ENCODE peak calls at places on chromosomes 2 and 18, in five cellular contexts. R is HCT116, S is K562, V is WTC11, E is GM12878. P is an unnamed sample.

GRCh38 chr2:100580474-100581264 is 17.9 kb downstream of the PDCL3 start:
- DNase-seq in S (no peak), E (peak), V (no peak), R (no peak), P (no peak)

GRCh38 chr18:8367217-8367988 is 241.8 kb upstream of the RAB12 start:
- DNase-seq in R (peak), E (no peak), V (peak), S (peak), P (peak)

GRCh38 chr18:62672600-62672999 is 42.7 kb upstream of the PHLPP1 start:
- DNase-seq in V (no peak), R (no peak), E (no peak), S (no peak), P (no peak)

GRCh38 chr2:217951521-217952247 is 51.1 kb downstream of the TNS1 start:
- DNase-seq in R (no peak), E (no peak), V (no peak), S (no peak), P (no peak)

GRCh38 chr2:164818149-164819136 is 23.2 kb downstream of the COBLL1 start:
- DNase-seq in R (no peak), E (no peak), V (no peak), S (no peak), P (no peak)

GRCh38 chr2:95109260-95109659 is 12.3 kb downstream of the MRPS5 start:
- DNase-seq in R (no peak), V (no peak), E (no peak), S (no peak), P (no peak)

GRCh38 chr18:68699043-68699442 is 15.9 kb downstream of the TMX3 start:
- DNase-seq in E (no peak), S (no peak), R (no peak), V (no peak), P (no peak)

GRCh38 chr18:6718255-6718654 is 11.3 kb upstream of the ARHGAP28 start:
- DNase-seq in R (no peak), E (no peak), S (no peak), V (no peak), P (no peak)

GRCh38 chr2:231362785-231363184 is 32.7 kb upstream of the B3GNT7 start:
- DNase-seq in V (no peak), E (no peak), R (no peak), S (no peak), P (no peak)

GRCh38 chr18:39561136-39561535 is 1995.5 kb upstream of the CELF4 start:
- DNase-seq in E (no peak), R (no peak), S (no peak), V (no peak), P (no peak)

GRCh38 chr2:102618452-102619413 is 620 bp upstream of the SLC9A2 start:
- DNase-seq in S (peak), V (peak), E (no peak), R (peak), P (peak)

GRCh38 chr2:25340340-25340886 is 1.3 kb downstream of the DNMT3A start:
- DNase-seq in R (no peak), S (peak), E (no peak), V (no peak), P (peak)

GRCh38 chr2:137776697-137777096 is 187.6 kb upstream of the HNMT start:
- DNase-seq in V (no peak), E (no peak), S (no peak), R (no peak), P (no peak)

GRCh38 chr2:216463148-216463547 is 35.5 kb upstream of the RPL37A start:
- DNase-seq in E (no peak), R (no peak), V (no peak), S (no peak), P (no peak)

GRCh38 chr2:89833780-89834117 is 1142.3 kb downstream of the RPIA start:
- DNase-seq in V (no peak), S (no peak), E (no peak), R (no peak), P (no peak)

DNA sequence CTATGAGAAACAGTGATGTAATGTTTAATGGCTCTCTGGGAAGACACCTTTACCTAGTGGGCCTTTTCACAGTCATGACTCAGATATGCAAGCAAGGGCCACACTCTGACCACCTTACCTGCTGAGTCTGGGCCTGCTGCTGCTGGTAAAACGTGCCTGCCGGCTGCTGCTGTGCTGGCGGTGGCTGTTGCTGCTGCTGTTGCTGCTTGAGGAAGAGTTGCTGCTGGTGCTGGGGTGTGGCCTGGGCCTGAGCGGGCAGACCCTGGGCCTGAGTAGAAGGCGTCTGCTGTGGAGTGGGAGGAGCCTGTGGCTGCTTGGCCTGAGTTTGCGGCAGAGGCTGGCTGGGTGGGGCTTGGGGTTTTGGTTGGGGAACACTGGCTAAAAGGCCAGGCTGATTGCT is 81.6 kb upstream of the NFU1 start:
- DNase-seq in E (no peak), V (peak), R (no peak), S (peak), P (peak)
- TF ChIP-seq ATF3 in E (no peak), V (no peak), R (no peak), S (no peak), P (no peak)

DNA sequence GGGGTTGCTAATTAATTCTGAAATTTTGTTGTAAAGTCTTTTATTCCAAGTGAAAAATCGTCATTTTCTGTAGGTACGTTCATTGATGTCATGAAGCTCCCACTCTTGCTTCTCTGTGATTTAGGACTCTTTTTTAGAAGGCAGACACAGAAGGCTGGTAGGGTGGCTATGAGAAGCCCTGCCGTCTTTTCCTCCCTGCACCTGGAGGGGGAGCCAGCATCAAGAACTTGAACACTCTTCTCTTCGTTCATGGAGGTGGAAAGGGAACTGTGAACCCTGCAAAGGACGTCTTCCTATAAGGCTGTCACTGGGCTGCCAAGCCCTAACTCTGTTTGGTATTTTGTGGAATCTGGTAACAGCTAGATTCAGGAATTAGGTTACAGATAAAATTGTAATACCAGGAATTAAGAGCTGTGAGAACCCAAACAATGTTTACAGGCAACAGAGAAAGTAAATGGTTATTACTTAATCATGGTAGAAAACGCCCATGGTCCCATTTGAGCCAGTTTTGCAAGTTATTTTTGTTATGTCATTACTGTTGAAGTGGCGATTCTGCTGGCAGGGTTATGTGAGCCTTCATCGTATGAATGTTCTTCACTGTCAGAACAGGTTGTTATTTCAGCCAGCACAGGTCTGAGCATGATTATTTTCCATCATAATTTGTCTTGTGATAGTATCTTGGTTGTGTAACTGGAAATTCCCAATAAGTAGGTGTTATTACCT is 112.2 kb downstream of the OSBPL6 start:
- DNase-seq in V (peak), R (peak), E (peak), S (peak), P (peak)
- TF ChIP-seq ATF3 in V (no peak), R (no peak), E (no peak), S (no peak), P (no peak)

GRCh38 chr2:200862532-200863000 is 1.9 kb downstream of the CLK1 start:
- DNase-seq in R (no peak), E (peak), V (no peak), S (no peak), P (no peak)
- TF ChIP-seq ATF3 in R (no peak), E (no peak), V (no peak), S (peak), P (no peak)

DNA sequence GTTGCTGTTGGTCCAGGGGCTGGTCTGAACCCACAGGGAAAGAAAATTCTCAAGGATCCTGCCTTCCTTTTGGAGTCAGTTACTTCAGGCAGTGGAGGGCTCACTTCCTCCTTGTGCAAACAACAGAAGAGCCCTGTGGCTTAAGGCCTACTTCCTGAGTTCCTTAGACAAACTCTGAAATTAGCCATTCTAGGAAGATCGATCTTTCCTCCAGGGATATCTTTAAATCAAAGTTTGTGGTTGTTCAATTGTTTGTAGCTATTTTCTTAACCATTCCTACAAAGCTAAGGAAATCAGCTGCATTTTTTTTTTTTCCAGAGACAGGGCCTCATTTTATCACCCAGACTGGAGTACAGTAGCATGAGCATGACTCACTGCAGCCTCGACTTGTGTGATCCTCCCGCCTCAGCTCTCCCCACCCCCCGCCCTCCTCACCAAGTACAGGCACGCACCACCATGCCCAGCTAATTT is 156.0 kb downstream of the TANC1 start:
- DNase-seq in R (peak), S (peak), E (no peak), V (no peak), P (no peak)
- TF ChIP-seq ATF3 in R (no peak), S (peak), E (no peak), V (no peak), P (no peak)

GRCh38 chr18:48888681-48889080 is 62.1 kb downstream of the SMAD7 start:
- DNase-seq in R (no peak), V (no peak), E (no peak), S (no peak), P (no peak)

GRCh38 chr18:48886520-48887293 is 64.1 kb downstream of the SMAD7 start:
- DNase-seq in V (no peak), E (no peak), S (no peak), R (no peak), P (no peak)

GRCh38 chr18:48885951-48886400 is 64.8 kb downstream of the SMAD7 start:
- DNase-seq in R (no peak), V (no peak), S (no peak), E (no peak), P (no peak)

GRCh38 chr18:48887905-48888531 is 62.7 kb downstream of the SMAD7 start:
- DNase-seq in E (no peak), S (no peak), V (no peak), R (no peak), P (no peak)

DNA sequence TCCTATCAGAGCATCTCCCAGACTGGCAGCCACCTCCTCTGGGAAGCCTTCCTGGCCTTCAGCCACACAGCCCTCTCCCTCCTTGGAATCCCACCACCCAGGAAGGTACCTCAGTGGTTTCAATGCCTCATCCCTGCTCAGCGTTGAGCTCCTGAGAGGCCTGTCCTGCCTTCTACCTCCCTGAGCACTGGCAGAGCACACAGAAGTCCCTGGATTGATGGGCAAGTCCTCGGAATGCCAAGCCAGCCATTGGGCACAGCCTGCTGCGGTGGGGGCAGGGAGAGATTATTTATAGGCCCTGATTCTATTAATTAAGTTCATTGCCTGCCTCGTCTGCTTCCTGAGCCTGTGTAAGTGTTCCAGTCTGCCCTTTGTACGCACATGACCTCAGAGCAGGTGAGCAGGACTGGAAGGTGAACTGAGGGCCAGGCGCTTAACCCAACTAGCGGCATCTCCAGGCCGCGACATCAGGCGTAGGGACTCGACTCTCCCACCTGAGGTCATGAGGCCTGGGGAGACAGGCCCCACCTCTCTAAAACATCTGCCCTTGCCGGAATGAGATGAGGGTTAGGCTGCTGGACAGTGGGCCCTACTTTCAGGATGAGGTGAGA is 63.4 kb downstream of the SMAD7 start:
- DNase-seq in V (no peak), S (no peak), R (no peak), E (no peak), P (no peak)
- TF ChIP-seq ATF3 in V (no peak), S (no peak), R (no peak), E (no peak), P (no peak)

DNA sequence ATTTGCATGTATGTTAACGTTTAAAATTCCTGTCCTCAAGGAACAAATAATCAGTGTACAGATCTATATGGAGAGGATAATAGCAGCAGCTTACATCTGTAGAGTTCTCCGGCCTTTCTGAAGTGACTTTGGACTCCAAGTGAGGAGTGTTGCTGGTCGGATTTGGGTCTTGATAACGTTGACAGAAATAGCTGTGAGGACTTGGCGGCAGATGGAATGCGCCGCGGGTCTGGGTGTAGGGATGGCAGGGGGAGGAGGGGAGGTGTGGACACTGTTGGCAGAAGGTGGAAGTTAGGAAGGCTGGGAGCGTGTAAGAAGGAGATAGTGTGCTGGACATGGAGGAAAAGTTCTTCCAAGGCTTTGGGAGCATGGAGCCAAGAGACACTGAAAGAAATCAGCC is 170.9 kb upstream of the GATA6 start:
- DNase-seq in V (no peak), E (no peak), R (no peak), S (no peak), P (no peak)
- TF ChIP-seq ATF3 in V (no peak), E (no peak), R (no peak), S (no peak), P (no peak)

GRCh38 chr2:64085936-64086335 is 58.3 kb downstream of the PELI1 start:
- DNase-seq in E (no peak), R (no peak), V (no peak), S (no peak), P (no peak)

GRCh38 chr2:64086347-64087082 is 57.7 kb downstream of the PELI1 start:
- DNase-seq in R (no peak), S (no peak), V (no peak), E (no peak), P (no peak)

GRCh38 chr2:64093341-64093740 is 50.9 kb downstream of the PELI1 start:
- DNase-seq in V (no peak), S (no peak), E (no peak), R (no peak), P (no peak)

GRCh38 chr2:64092502-64092901 is 51.7 kb downstream of the PELI1 start:
- DNase-seq in S (no peak), V (no peak), E (peak), R (no peak), P (no peak)

DNA sequence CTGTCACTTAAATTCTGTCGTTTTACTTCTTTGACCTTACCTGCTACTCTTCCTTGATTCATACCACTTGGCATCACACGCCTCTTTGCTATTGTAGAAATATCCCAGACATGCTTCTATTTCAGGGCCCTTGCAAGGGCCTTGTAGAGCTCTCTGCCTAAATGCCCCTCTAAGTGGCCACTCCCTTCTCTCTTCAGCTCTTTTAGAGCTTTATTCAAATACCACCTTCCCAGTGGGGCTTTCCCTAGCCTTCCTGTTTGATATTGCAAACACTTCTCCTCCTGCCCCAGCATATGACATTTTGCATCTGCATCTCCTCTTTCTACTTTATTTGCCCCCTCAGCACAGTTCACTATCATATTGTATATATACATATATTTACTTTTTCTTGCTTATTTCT is 54.0 kb downstream of the PELI1 start:
- DNase-seq in S (no peak), E (no peak), R (no peak), V (no peak), P (no peak)
- TF ChIP-seq ATF3 in S (no peak), E (no peak), R (no peak), V (no peak), P (no peak)

DNA sequence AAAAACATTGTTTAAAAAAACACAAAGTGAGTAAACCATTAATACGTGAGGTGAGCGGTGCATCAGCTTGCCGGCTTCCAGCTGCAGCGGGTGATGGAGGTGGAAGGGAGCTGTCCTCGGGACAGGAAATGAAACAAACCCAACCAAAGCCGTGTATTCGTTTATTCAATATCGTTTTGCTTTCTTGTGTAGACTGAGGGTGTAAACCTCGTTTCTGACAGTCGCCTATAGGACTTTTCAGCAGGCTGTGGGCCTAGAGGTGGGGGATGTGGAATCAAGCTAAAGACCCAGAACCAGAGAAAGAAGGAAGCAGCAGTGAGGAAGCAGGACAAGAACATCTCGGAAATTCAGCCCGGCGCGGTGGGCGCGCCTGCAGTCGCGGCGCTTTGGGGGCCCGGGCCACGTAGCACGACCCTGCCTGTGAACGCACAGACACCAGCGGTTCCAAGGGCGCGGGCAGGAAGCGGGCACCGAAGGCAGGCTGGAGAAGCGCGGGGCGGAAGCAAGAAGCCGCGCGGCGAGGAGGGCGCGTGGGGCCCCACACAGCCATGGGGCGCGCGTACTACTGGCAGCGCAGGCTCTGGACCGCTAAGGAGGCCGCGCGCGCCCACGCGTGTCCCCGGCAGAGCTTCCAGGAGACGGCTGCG is 772 bp upstream of the ATP9B start:
- DNase-seq in V (peak), E (peak), R (no peak), S (no peak), P (no peak)
- TF ChIP-seq ATF3 in V (no peak), E (no peak), R (no peak), S (no peak), P (no peak)

GRCh38 chr18:49052891-49053644 is 102.3 kb upstream of the SMAD7 start:
- DNase-seq in E (no peak), S (no peak), R (no peak), V (no peak), P (no peak)
- TF ChIP-seq ATF3 in E (no peak), S (no peak), R (no peak), V (no peak), P (no peak)

P was measured in H1.